ENCODE peak calls at places on chromosomes 7 and 10, in nine cellular contexts. S is HepG2, G is psoas muscle, F is neural progenitor cell, I is upper lobe of right lung, X is HCT116, J is esophagus squamous epithelium, R is spleen, H is heart right ventricle. P is an unnamed sample. For H3K27me3 and H3K4me1, the result is how much of the 10 kb centered on the place peaks cover.

GRCh38 chr7:41161188-41161587 is 541.7 kb downstream of the INHBA start:
- DNase-seq in S (no peak), G (no peak), F (no peak), I (no peak), X (no peak), J (no peak), R (no peak), H (no peak), P (no peak)

GRCh38 chr7:134943785-134944400 is 42.4 kb upstream of the AGBL3 start:
- DNase-seq in S (peak), G (no peak), F (peak), I (no peak), X (peak), J (no peak), R (no peak), H (no peak), P (peak)

GRCh38 chr7:157000741-157001653 is 9.5 kb downstream of the MNX1 start:
- DNase-seq in S (no peak), G (no peak), F (peak), I (peak), X (no peak), J (no peak), R (no peak), H (no peak), P (no peak)

GRCh38 chr10:66501356-66501755 is 424.5 kb upstream of the LRRTM3 start:
- DNase-seq in S (peak), G (no peak), F (no peak), I (no peak), X (no peak), J (no peak), R (no peak), H (no peak), P (no peak)

GRCh38 chr7:149474309-149475120 is 13.7 kb upstream of the ZNF777 start:
- DNase-seq in S (no peak), G (no peak), F (no peak), I (no peak), X (no peak), J (no peak), R (peak), H (no peak), P (no peak)

GRCh38 chr10:84237199-84238051 is 3.9 kb downstream of the LRIT1 start:
- DNase-seq in S (no peak), G (no peak), F (peak), I (no peak), X (no peak), J (no peak), R (no peak), H (peak), P (no peak)

GRCh38 chr10:72740526-72740925 is 48.6 kb downstream of the MCU start:
- DNase-seq in S (peak), G (peak), F (peak), I (no peak), X (peak), J (no peak), R (no peak), H (peak), P (peak)

GRCh38 chr10:21138769-21139324 is 241.7 kb upstream of the NEBL start:
- DNase-seq in S (no peak), G (no peak), F (no peak), I (no peak), X (no peak), J (no peak), R (no peak), H (no peak), P (no peak)

GRCh38 chr7:2802504-2803341 is 41.4 kb downstream of the GNA12 start:
- DNase-seq in S (peak), G (no peak), F (peak), I (peak), X (no peak), J (no peak), R (peak), H (no peak), P (peak)

GRCh38 chr10:23053036-23053435 is 42.3 kb upstream of the MSRB2 start:
- DNase-seq in S (no peak), G (no peak), F (no peak), I (no peak), X (no peak), J (no peak), R (no peak), H (no peak), P (peak)

GRCh38 chr7:42342381-42342780 is 105.4 kb upstream of the GLI3 start:
- DNase-seq in S (no peak), G (no peak), F (no peak), I (no peak), X (no peak), J (no peak), R (no peak), H (no peak), P (no peak)

GRCh38 chr10:110513949-110514348 is 16.2 kb downstream of the DUSP5 start:
- DNase-seq in S (no peak), G (no peak), F (no peak), I (no peak), X (no peak), J (no peak), R (no peak), H (no peak), P (no peak)

GRCh38 chr7:93232673-93233018 is 480 bp downstream of the VPS50 start:
- DNase-seq in S (no peak), G (no peak), F (peak), I (no peak), X (no peak), J (no peak), R (no peak), H (no peak), P (peak)

GRCh38 chr7:14936530-14936929 is 34.0 kb upstream of the DGKB start:
- DNase-seq in S (no peak), G (peak), F (peak), I (no peak), X (no peak), J (no peak), R (no peak), H (peak), P (no peak)

GRCh38 chr10:126387041-126387908 is 1.0 kb downstream of the ADAM12 start:
- DNase-seq in S (no peak), G (peak), F (peak), I (peak), X (no peak), J (no peak), R (no peak), H (peak), P (peak)

GRCh38 chr10:122281751-122282150 is 10.7 kb downstream of the BTBD16 start:
- DNase-seq in S (no peak), G (no peak), F (no peak), I (no peak), X (no peak), J (no peak), R (no peak), H (no peak), P (no peak)

GRCh38 chr10:22477365-22478287 is 132.3 kb downstream of the SPAG6 start:
- DNase-seq in S (no peak), G (peak), F (peak), I (no peak), X (no peak), J (no peak), R (no peak), H (no peak), P (no peak)

GRCh38 chr7:116173051-116174028 is 37.0 kb upstream of the TES start:
- DNase-seq in S (peak), G (no peak), F (peak), I (no peak), X (peak), J (no peak), R (no peak), H (peak), P (peak)

GRCh38 chr7:69597278-69598076 is 798 bp upstream of the AUTS2 start:
- DNase-seq in S (no peak), G (peak), F (peak), I (peak), X (no peak), J (no peak), R (peak), H (peak), P (no peak)

GRCh38 chr7:99837649-99838361 is 10.0 kb downstream of the CYP3A43 start:
- DNase-seq in S (peak), G (no peak), F (no peak), I (no peak), X (no peak), J (no peak), R (no peak), H (no peak), P (no peak)
- H3K27me3 ChIP-seq in S (under half), G (under half), F (under half), I (under half), X (under half), J (under half), R (under half), H (under half), P (under half)

GRCh38 chr7:44318296-44318695 is 7.1 kb downstream of the CAMK2B start:
- DNase-seq in S (no peak), G (no peak), F (no peak), I (peak), X (no peak), J (no peak), R (no peak), H (no peak), P (no peak)
- H3K4me1 ChIP-seq in S (under half), G (half or more), F (under half), I (under half), X (under half), J (under half), R (under half), H (under half), P (under half)

DNA sequence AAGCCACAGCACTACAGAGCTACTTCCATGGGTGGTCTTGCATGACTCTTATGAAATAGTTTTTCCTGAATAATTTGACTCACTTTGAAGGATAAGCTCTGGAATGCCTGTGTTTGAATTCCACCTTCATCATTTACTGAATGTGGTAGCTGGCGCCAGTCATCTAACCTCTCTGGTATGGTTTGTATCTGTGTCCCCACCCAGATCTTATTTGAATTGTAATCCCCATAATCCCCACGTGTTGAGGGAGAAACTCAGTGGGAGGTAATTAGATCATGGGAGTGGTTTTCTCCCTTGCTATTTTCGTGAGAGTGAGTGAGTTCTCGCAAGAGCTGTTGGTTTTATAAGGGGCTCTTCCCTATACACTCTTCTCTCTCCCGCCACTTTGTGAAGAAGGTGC is 11.2 kb upstream of the SLC13A1 start:
- DNase-seq in S (no peak), G (no peak), F (no peak), I (no peak), X (no peak), J (no peak), R (no peak), H (no peak), P (peak)
- TF ChIP-seq CTCF in S (no peak), G (no peak), F (no peak), I (no peak), X (no peak), J (no peak), R (no peak), H (no peak), P (no peak)

GRCh38 chr10:100779329-100779728 is 33.9 kb downstream of the PAX2 start:
- DNase-seq in S (peak), G (no peak), F (no peak), I (no peak), X (no peak), J (no peak), R (no peak), H (no peak), P (no peak)
- H3K27me3 ChIP-seq in S (half or more), G (under half), F (half or more), I (under half), X (under half), J (half or more), R (half or more), H (half or more), P (under half)

DNA sequence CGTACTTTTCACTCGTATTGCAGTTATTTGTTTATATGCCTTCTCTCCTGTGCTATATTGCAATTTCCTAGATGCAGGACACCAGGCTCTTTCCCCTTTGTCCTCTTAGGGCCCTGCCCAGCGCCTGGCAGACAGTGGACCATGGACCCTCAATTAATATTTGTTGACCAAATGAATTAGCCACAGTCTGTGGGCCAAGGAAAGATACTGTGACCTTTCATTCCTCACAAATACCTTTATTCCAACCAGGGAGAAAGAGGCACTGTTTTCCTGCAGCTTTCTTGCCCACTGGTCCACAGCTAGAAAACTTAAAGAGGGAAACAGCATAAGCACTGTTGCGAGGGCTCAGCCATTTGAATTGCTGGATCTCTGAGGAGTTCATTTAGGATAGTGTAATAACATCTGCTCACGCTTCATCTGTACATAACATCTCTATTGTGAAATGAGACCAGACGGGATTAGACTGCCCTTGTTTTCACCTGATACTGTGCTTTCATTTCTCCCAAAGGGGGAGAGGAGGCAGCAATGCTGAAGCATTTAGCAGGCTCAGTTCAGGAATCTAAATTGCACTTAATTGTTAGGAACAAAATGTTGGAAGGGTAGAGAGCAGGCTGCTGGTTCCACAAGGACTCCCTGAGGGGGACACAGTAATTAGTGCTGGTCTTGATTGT is 46.7 kb downstream of the TNS3 start:
- DNase-seq in S (peak), G (no peak), F (peak), I (no peak), X (no peak), J (no peak), R (peak), H (no peak), P (no peak)
- H3K4me1 ChIP-seq in S (half or more), G (under half), F (under half), I (under half), X (under half), J (under half), R (under half), H (under half), P (under half)

GRCh38 chr7:129503725-129504124 is 1.4 kb downstream of the SMKR1 start:
- DNase-seq in S (no peak), G (no peak), F (no peak), I (no peak), X (no peak), J (no peak), R (no peak), H (no peak), P (no peak)

GRCh38 chr7:129498021-129498420 is 4.3 kb upstream of the SMKR1 start:
- DNase-seq in S (no peak), G (no peak), F (no peak), I (no peak), X (no peak), J (no peak), R (no peak), H (no peak), P (no peak)

GRCh38 chr7:129501760-129502707 is at the start of gene SMKR1:
- DNase-seq in S (no peak), G (peak), F (peak), I (peak), X (peak), J (peak), R (peak), H (peak), P (peak)

GRCh38 chr7:129499915-129500463 is 2.3 kb upstream of the SMKR1 start:
- DNase-seq in S (no peak), G (no peak), F (no peak), I (no peak), X (no peak), J (no peak), R (no peak), H (no peak), P (no peak)

GRCh38 chr7:129502708-129503685 is 666 bp downstream of the SMKR1 start:
- DNase-seq in S (no peak), G (peak), F (peak), I (no peak), X (no peak), J (no peak), R (peak), H (no peak), P (no peak)
- TF ChIP-seq CTCF in S (peak), G (no peak), F (peak), I (no peak), X (no peak), J (no peak), R (no peak), H (no peak), P (peak)

P was measured in A673.